ENCODE peak calls at places on chromosome 14, in ten cellular contexts. One of them, this sample, is unnamed. For H3K27me3, the result is how much of the 10 kb centered on the place peaks cover.

GRCh38 chr14:35050652-35051051 is 4.6 kb downstream of the FAM177A1 start:
- DNase-seq in GM23338: no peak
- DNase-seq in suprapubic skin: no peak
- DNase-seq in prostate gland: peak
- DNase-seq in endothelial cell of umbilical vein: peak
- DNase-seq in K562: peak
- DNase-seq in HepG2: peak
- DNase-seq in SK-N-SH: no peak
- DNase-seq in HCT116: no peak
- DNase-seq in HL-60: no peak
- DNase-seq in this sample: no peak

GRCh38 chr14:103347091-103347815 is 13.2 kb downstream of the EIF5 start:
- DNase-seq in K562: no peak
- DNase-seq in prostate gland: no peak
- DNase-seq in endothelial cell of umbilical vein: no peak
- DNase-seq in SK-N-SH: no peak
- DNase-seq in HL-60: no peak
- DNase-seq in HepG2: peak
- DNase-seq in HCT116: no peak
- DNase-seq in GM23338: peak
- DNase-seq in suprapubic skin: no peak
- DNase-seq in this sample: no peak

GRCh38 chr14:65251213-65251612 is 148.9 kb upstream of the MAX start:
- DNase-seq in HCT116: no peak
- DNase-seq in prostate gland: no peak
- DNase-seq in GM23338: no peak
- DNase-seq in HepG2: no peak
- DNase-seq in endothelial cell of umbilical vein: no peak
- DNase-seq in K562: no peak
- DNase-seq in HL-60: peak
- DNase-seq in SK-N-SH: no peak
- DNase-seq in suprapubic skin: no peak
- DNase-seq in this sample: no peak

GRCh38 chr14:100584056-100585031 is 2.9 kb downstream of the BEGAIN start:
- DNase-seq in SK-N-SH: no peak
- DNase-seq in HL-60: no peak
- DNase-seq in K562: peak
- DNase-seq in HCT116: no peak
- DNase-seq in prostate gland: no peak
- DNase-seq in GM23338: no peak
- DNase-seq in endothelial cell of umbilical vein: no peak
- DNase-seq in HepG2: no peak
- DNase-seq in suprapubic skin: peak
- DNase-seq in this sample: peak

GRCh38 chr14:61280092-61280525 is 1.0 kb downstream of the TMEM30B start:
- DNase-seq in HepG2: no peak
- DNase-seq in SK-N-SH: peak
- DNase-seq in prostate gland: peak
- DNase-seq in endothelial cell of umbilical vein: no peak
- DNase-seq in HCT116: no peak
- DNase-seq in K562: no peak
- DNase-seq in GM23338: no peak
- DNase-seq in HL-60: no peak
- DNase-seq in suprapubic skin: peak
- DNase-seq in this sample: no peak

GRCh38 chr14:77044776-77045569 is 16.5 kb upstream of the IRF2BPL start:
- DNase-seq in SK-N-SH: no peak
- DNase-seq in HepG2: peak
- DNase-seq in K562: no peak
- DNase-seq in endothelial cell of umbilical vein: peak
- DNase-seq in HCT116: no peak
- DNase-seq in prostate gland: no peak
- DNase-seq in HL-60: no peak
- DNase-seq in suprapubic skin: no peak
- DNase-seq in GM23338: peak
- DNase-seq in this sample: peak

GRCh38 chr14:29419736-29420135 is 507.9 kb downstream of the PRKD1 start:
- DNase-seq in K562: no peak
- DNase-seq in GM23338: no peak
- DNase-seq in endothelial cell of umbilical vein: peak
- DNase-seq in HCT116: no peak
- DNase-seq in HepG2: no peak
- DNase-seq in prostate gland: no peak
- DNase-seq in SK-N-SH: no peak
- DNase-seq in suprapubic skin: no peak
- DNase-seq in HL-60: no peak
- DNase-seq in this sample: no peak

GRCh38 chr14:106343636-106344035 is 817.3 kb downstream of the TMEM121 start:
- DNase-seq in endothelial cell of umbilical vein: no peak
- DNase-seq in HL-60: no peak
- DNase-seq in suprapubic skin: no peak
- DNase-seq in K562: no peak
- DNase-seq in GM23338: no peak
- DNase-seq in HepG2: no peak
- DNase-seq in prostate gland: no peak
- DNase-seq in HCT116: no peak
- DNase-seq in SK-N-SH: no peak
- DNase-seq in this sample: peak

GRCh38 chr14:61925043-61925442 is 162.8 kb downstream of the SNAPC1 start:
- DNase-seq in HCT116: peak
- DNase-seq in HL-60: no peak
- DNase-seq in GM23338: peak
- DNase-seq in suprapubic skin: no peak
- DNase-seq in SK-N-SH: no peak
- DNase-seq in prostate gland: no peak
- DNase-seq in HepG2: peak
- DNase-seq in K562: peak
- DNase-seq in endothelial cell of umbilical vein: peak
- DNase-seq in this sample: no peak

GRCh38 chr14:25622752-25623151 is 572.8 kb upstream of the STXBP6 start:
- DNase-seq in GM23338: no peak
- DNase-seq in suprapubic skin: no peak
- DNase-seq in SK-N-SH: no peak
- DNase-seq in endothelial cell of umbilical vein: no peak
- DNase-seq in K562: no peak
- DNase-seq in prostate gland: peak
- DNase-seq in HepG2: no peak
- DNase-seq in HCT116: no peak
- DNase-seq in HL-60: no peak
- DNase-seq in this sample: no peak

GRCh38 chr14:22555573-22556011 is 33.4 kb downstream of the DAD1 start:
- DNase-seq in HCT116: no peak
- DNase-seq in endothelial cell of umbilical vein: no peak
- DNase-seq in prostate gland: no peak
- DNase-seq in HL-60: no peak
- DNase-seq in GM23338: no peak
- DNase-seq in suprapubic skin: no peak
- DNase-seq in SK-N-SH: no peak
- DNase-seq in HepG2: no peak
- DNase-seq in K562: no peak
- DNase-seq in this sample: no peak

GRCh38 chr14:104039214-104039613 is 46.3 kb upstream of the ASPG start:
- DNase-seq in prostate gland: no peak
- DNase-seq in suprapubic skin: no peak
- DNase-seq in K562: no peak
- DNase-seq in SK-N-SH: no peak
- DNase-seq in HCT116: no peak
- DNase-seq in HL-60: no peak
- DNase-seq in GM23338: no peak
- DNase-seq in HepG2: no peak
- DNase-seq in endothelial cell of umbilical vein: no peak
- DNase-seq in this sample: no peak

GRCh38 chr14:24071144-24071697 is at the start of gene CPNE6:
- DNase-seq in K562: no peak
- DNase-seq in HL-60: no peak
- DNase-seq in suprapubic skin: no peak
- DNase-seq in HepG2: no peak
- DNase-seq in prostate gland: no peak
- DNase-seq in endothelial cell of umbilical vein: no peak
- DNase-seq in HCT116: no peak
- DNase-seq in GM23338: no peak
- DNase-seq in SK-N-SH: no peak
- DNase-seq in this sample: no peak

GRCh38 chr14:45038865-45039264 is 45.1 kb upstream of the PRPF39 start:
- DNase-seq in suprapubic skin: no peak
- DNase-seq in HL-60: no peak
- DNase-seq in prostate gland: no peak
- DNase-seq in K562: peak
- DNase-seq in HepG2: no peak
- DNase-seq in endothelial cell of umbilical vein: no peak
- DNase-seq in SK-N-SH: no peak
- DNase-seq in HCT116: no peak
- DNase-seq in GM23338: peak
- DNase-seq in this sample: no peak

GRCh38 chr14:104461676-104462443 is 117.7 kb upstream of the C14orf180 start:
- DNase-seq in endothelial cell of umbilical vein: no peak
- DNase-seq in suprapubic skin: peak
- DNase-seq in K562: no peak
- DNase-seq in HCT116: no peak
- DNase-seq in GM23338: peak
- DNase-seq in HepG2: no peak
- DNase-seq in prostate gland: no peak
- DNase-seq in HL-60: no peak
- DNase-seq in SK-N-SH: peak
- DNase-seq in this sample: no peak

GRCh38 chr14:68513838-68514610 is 278.8 kb downstream of the ZFP36L1 start:
- DNase-seq in SK-N-SH: no peak
- DNase-seq in endothelial cell of umbilical vein: no peak
- DNase-seq in HCT116: no peak
- DNase-seq in suprapubic skin: no peak
- DNase-seq in GM23338: no peak
- DNase-seq in HL-60: no peak
- DNase-seq in HepG2: no peak
- DNase-seq in prostate gland: no peak
- DNase-seq in K562: no peak
- DNase-seq in this sample: no peak
- TF ChIP-seq CTCF in SK-N-SH: no peak
- TF ChIP-seq CTCF in endothelial cell of umbilical vein: no peak
- TF ChIP-seq CTCF in HCT116: no peak
- TF ChIP-seq CTCF in suprapubic skin: no peak
- TF ChIP-seq CTCF in GM23338: no peak
- TF ChIP-seq CTCF in HL-60: no peak
- TF ChIP-seq CTCF in HepG2: no peak
- TF ChIP-seq CTCF in prostate gland: no peak
- TF ChIP-seq CTCF in K562: no peak
- TF ChIP-seq CTCF in this sample: no peak

GRCh38 chr14:74621556-74621955 is 9.5 kb upstream of the LTBP2 start:
- DNase-seq in HCT116: no peak
- DNase-seq in HL-60: no peak
- DNase-seq in K562: no peak
- DNase-seq in endothelial cell of umbilical vein: no peak
- DNase-seq in SK-N-SH: no peak
- DNase-seq in suprapubic skin: no peak
- DNase-seq in GM23338: no peak
- DNase-seq in prostate gland: no peak
- DNase-seq in HepG2: no peak
- DNase-seq in this sample: no peak
- H3K27me3 ChIP-seq in HCT116: under half
- H3K27me3 ChIP-seq in HL-60: under half
- H3K27me3 ChIP-seq in K562: under half
- H3K27me3 ChIP-seq in endothelial cell of umbilical vein: under half
- H3K27me3 ChIP-seq in SK-N-SH: under half
- H3K27me3 ChIP-seq in suprapubic skin: under half
- H3K27me3 ChIP-seq in GM23338: under half
- H3K27me3 ChIP-seq in prostate gland: under half
- H3K27me3 ChIP-seq in HepG2: under half
- H3K27me3 ChIP-seq in this sample: under half

GRCh38 chr14:50792634-50793068 is 38.3 kb downstream of the NIN start:
- DNase-seq in GM23338: no peak
- DNase-seq in SK-N-SH: no peak
- DNase-seq in prostate gland: no peak
- DNase-seq in HCT116: no peak
- DNase-seq in K562: no peak
- DNase-seq in HepG2: no peak
- DNase-seq in suprapubic skin: no peak
- DNase-seq in HL-60: no peak
- DNase-seq in endothelial cell of umbilical vein: no peak
- DNase-seq in this sample: no peak

GRCh38 chr14:50794063-50794645 is 36.8 kb downstream of the NIN start:
- DNase-seq in GM23338: no peak
- DNase-seq in HL-60: no peak
- DNase-seq in HepG2: no peak
- DNase-seq in HCT116: no peak
- DNase-seq in SK-N-SH: no peak
- DNase-seq in prostate gland: no peak
- DNase-seq in endothelial cell of umbilical vein: no peak
- DNase-seq in suprapubic skin: no peak
- DNase-seq in K562: no peak
- DNase-seq in this sample: no peak

GRCh38 chr14:50790568-50790967 is 40.4 kb downstream of the NIN start:
- DNase-seq in prostate gland: no peak
- DNase-seq in HepG2: no peak
- DNase-seq in GM23338: no peak
- DNase-seq in HCT116: no peak
- DNase-seq in K562: no peak
- DNase-seq in HL-60: no peak
- DNase-seq in endothelial cell of umbilical vein: no peak
- DNase-seq in SK-N-SH: no peak
- DNase-seq in suprapubic skin: no peak
- DNase-seq in this sample: no peak

GRCh38 chr14:50791201-50791600 is 39.8 kb downstream of the NIN start:
- DNase-seq in suprapubic skin: no peak
- DNase-seq in GM23338: no peak
- DNase-seq in HL-60: no peak
- DNase-seq in HepG2: no peak
- DNase-seq in prostate gland: no peak
- DNase-seq in HCT116: no peak
- DNase-seq in K562: no peak
- DNase-seq in SK-N-SH: no peak
- DNase-seq in endothelial cell of umbilical vein: no peak
- DNase-seq in this sample: no peak

GRCh38 chr14:50792058-50792477 is 38.9 kb downstream of the NIN start:
- DNase-seq in prostate gland: no peak
- DNase-seq in SK-N-SH: peak
- DNase-seq in HL-60: no peak
- DNase-seq in endothelial cell of umbilical vein: no peak
- DNase-seq in GM23338: no peak
- DNase-seq in suprapubic skin: no peak
- DNase-seq in K562: no peak
- DNase-seq in HCT116: no peak
- DNase-seq in HepG2: no peak
- DNase-seq in this sample: no peak
- TF ChIP-seq POLR2AphosphoS5 in prostate gland: no peak
- TF ChIP-seq POLR2AphosphoS5 in SK-N-SH: no peak
- TF ChIP-seq POLR2AphosphoS5 in HL-60: no peak
- TF ChIP-seq POLR2AphosphoS5 in endothelial cell of umbilical vein: no peak
- TF ChIP-seq POLR2AphosphoS5 in GM23338: no peak
- TF ChIP-seq POLR2AphosphoS5 in suprapubic skin: no peak
- TF ChIP-seq POLR2AphosphoS5 in K562: no peak
- TF ChIP-seq POLR2AphosphoS5 in HCT116: no peak
- TF ChIP-seq POLR2AphosphoS5 in HepG2: no peak
- TF ChIP-seq POLR2AphosphoS5 in this sample: no peak

DNA sequence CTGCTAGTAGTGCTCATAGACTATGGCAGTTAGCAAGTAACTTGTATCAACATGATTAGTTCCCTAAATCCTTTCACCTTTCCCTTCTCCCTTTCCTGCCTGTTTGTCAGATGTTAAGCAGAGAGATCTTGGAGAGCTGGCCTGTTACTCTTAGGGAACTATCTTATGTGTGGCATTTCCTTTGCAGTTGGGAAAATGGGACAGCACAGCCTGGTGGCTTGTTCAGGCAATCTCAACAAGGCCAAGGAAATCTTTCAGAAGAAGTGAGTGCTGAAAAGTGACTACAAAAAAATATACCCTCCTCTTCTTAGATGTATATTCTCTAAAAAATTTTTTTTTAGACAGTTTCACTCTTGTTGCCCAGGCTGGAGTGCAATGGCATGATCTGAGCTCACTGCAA is 7.4 kb downstream of the PARP2 start:
- DNase-seq in endothelial cell of umbilical vein: peak
- DNase-seq in HL-60: no peak
- DNase-seq in HepG2: no peak
- DNase-seq in GM23338: no peak
- DNase-seq in K562: no peak
- DNase-seq in SK-N-SH: no peak
- DNase-seq in HCT116: no peak
- DNase-seq in prostate gland: no peak
- DNase-seq in suprapubic skin: no peak
- DNase-seq in this sample: no peak
- TF ChIP-seq CTCF in endothelial cell of umbilical vein: peak
- TF ChIP-seq CTCF in HL-60: no peak
- TF ChIP-seq CTCF in HepG2: no peak
- TF ChIP-seq CTCF in GM23338: peak
- TF ChIP-seq CTCF in K562: no peak
- TF ChIP-seq CTCF in SK-N-SH: peak
- TF ChIP-seq CTCF in HCT116: peak
- TF ChIP-seq CTCF in prostate gland: no peak
- TF ChIP-seq CTCF in suprapubic skin: no peak
- TF ChIP-seq CTCF in this sample: no peak